ENCODE peak calls at places on chromosomes 2 and 18, in seven cellular contexts. D is Peyer's patch, O is Karpas-422, C is vagina, H is right cardiac atrium, V is small intestine, B is cardiac muscle cell. Z is an unnamed sample.

GRCh38 chr2:86518498-86518897 is 44.7 kb downstream of the CHMP3 start:
- DNase-seq in D (no peak), O (peak), C (no peak), H (peak), V (peak), B (peak), Z (no peak)

GRCh38 chr2:102142829-102143449 is 393 bp downstream of the IL1R1 start:
- DNase-seq in D (no peak), O (no peak), C (no peak), H (no peak), V (no peak), B (peak), Z (no peak)

GRCh38 chr2:236575501-236575900 is 5.9 kb downstream of the ACKR3 start:
- DNase-seq in D (no peak), O (no peak), C (no peak), H (no peak), V (no peak), B (no peak), Z (no peak)

GRCh38 chr2:105865222-105865913 is 120.7 kb downstream of the NCK2 start:
- DNase-seq in D (no peak), O (no peak), C (no peak), H (no peak), V (no peak), B (peak), Z (no peak)

GRCh38 chr2:197538412-197538811 is 22.5 kb downstream of the MOB4 start:
- DNase-seq in D (no peak), O (no peak), C (no peak), H (no peak), V (no peak), B (peak), Z (no peak)

GRCh38 chr2:101188683-101189405 is 37.7 kb upstream of the TBC1D8 start:
- DNase-seq in D (no peak), O (no peak), C (no peak), H (no peak), V (peak), B (peak), Z (no peak)

GRCh38 chr2:67716895-67717294 is 319.8 kb downstream of the ETAA1 start:
- DNase-seq in D (no peak), O (no peak), C (no peak), H (no peak), V (no peak), B (no peak), Z (no peak)

GRCh38 chr2:9422321-9423099 is 818 bp downstream of the ITGB1BP1 start:
- DNase-seq in D (peak), O (peak), C (no peak), H (peak), V (peak), B (no peak), Z (peak)

GRCh38 chr2:236986524-236987330 is 99.0 kb upstream of the COPS8 start:
- DNase-seq in D (no peak), O (no peak), C (no peak), H (no peak), V (no peak), B (no peak), Z (no peak)

GRCh38 chr2:52034706-52035105 is 1002.8 kb upstream of the NRXN1 start:
- DNase-seq in D (no peak), O (no peak), C (no peak), H (no peak), V (no peak), B (peak), Z (no peak)

DNA sequence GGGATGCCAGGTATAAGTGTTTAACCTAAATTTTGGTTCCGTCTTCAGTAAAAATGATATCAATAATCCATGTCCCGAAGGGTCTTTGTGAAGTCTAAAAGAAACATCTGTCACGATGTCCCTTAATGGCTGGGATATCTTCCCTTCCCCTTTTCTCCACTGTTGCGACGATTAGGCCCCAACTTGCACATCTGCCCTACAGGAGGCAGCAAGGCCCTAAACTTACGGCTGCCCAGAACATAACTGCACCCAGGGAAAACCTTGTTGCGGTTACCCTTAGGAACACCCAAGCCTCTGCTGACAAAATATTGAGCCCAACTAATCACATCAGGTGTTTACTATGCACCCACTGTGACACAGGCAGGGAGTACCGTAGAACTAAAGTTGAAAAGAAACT is 1.2 kb upstream of the SMAD2 start:
- DNase-seq in D (no peak), O (peak), C (no peak), H (no peak), V (peak), B (peak), Z (no peak)
- H3K27ac ChIP-seq in D (peak), O (peak), C (peak), H (no peak), V (peak), B (peak), Z (peak)

GRCh38 chr2:205032093-205032551 is 486.8 kb downstream of the PARD3B start:
- DNase-seq in D (no peak), O (no peak), C (no peak), H (no peak), V (no peak), B (no peak), Z (no peak)
- H3K27ac ChIP-seq in D (no peak), O (no peak), C (no peak), H (no peak), V (no peak), B (no peak), Z (no peak)

GRCh38 chr18:657998-658946 is 819 bp downstream of the TYMS start:
- DNase-seq in D (peak), O (peak), C (no peak), H (peak), V (peak), B (peak), Z (peak)
- H3K27ac ChIP-seq in D (peak), O (peak), C (peak), H (no peak), V (peak), B (peak), Z (peak)

GRCh38 chr2:207758010-207758409 is 11.7 kb downstream of the FZD5 start:
- DNase-seq in D (no peak), O (no peak), C (no peak), H (no peak), V (no peak), B (no peak), Z (no peak)
- H3K27ac ChIP-seq in D (no peak), O (no peak), C (no peak), H (no peak), V (no peak), B (no peak), Z (no peak)

GRCh38 chr2:191150451-191151314 is at the start of gene STAT4:
- DNase-seq in D (peak), O (peak), C (no peak), H (peak), V (peak), B (peak), Z (peak)
- H3K27ac ChIP-seq in D (peak), O (no peak), C (peak), H (peak), V (peak), B (no peak), Z (peak)

GRCh38 chr2:205704101-205704741 is 21.9 kb downstream of the NRP2 start:
- DNase-seq in D (no peak), O (no peak), C (no peak), H (no peak), V (peak), B (peak), Z (no peak)

GRCh38 chr2:205702576-205702975 is 20.3 kb downstream of the NRP2 start:
- DNase-seq in D (no peak), O (no peak), C (no peak), H (no peak), V (no peak), B (no peak), Z (no peak)

GRCh38 chr2:205705511-205706397 is 23.5 kb downstream of the NRP2 start:
- DNase-seq in D (no peak), O (no peak), C (no peak), H (no peak), V (no peak), B (no peak), Z (no peak)

GRCh38 chr2:205701509-205701908 is 19.2 kb downstream of the NRP2 start:
- DNase-seq in D (no peak), O (no peak), C (no peak), H (no peak), V (no peak), B (no peak), Z (no peak)

DNA sequence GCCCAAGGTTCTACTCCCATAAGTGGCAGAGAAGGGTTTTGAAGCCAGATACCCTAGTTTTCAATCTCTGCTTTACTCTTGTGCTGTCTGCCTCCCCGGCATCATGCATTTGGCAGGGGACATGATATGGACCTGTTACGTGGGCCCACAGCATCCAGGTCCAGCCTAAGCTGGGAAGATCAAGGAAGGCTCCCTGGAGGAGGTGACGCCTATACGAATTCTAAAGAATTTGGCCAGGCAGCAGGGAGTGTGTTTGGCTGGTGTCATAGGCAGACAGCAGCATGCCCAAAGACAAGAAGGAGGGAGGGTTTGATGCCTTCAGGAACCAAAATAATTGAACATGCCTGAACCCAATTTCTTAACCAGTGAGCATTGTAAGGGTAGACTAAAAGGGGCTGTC is 21.2 kb downstream of the NRP2 start:
- DNase-seq in D (no peak), O (no peak), C (no peak), H (no peak), V (no peak), B (no peak), Z (no peak)
- H3K27ac ChIP-seq in D (no peak), O (no peak), C (peak), H (peak), V (no peak), B (no peak), Z (no peak)

DNA sequence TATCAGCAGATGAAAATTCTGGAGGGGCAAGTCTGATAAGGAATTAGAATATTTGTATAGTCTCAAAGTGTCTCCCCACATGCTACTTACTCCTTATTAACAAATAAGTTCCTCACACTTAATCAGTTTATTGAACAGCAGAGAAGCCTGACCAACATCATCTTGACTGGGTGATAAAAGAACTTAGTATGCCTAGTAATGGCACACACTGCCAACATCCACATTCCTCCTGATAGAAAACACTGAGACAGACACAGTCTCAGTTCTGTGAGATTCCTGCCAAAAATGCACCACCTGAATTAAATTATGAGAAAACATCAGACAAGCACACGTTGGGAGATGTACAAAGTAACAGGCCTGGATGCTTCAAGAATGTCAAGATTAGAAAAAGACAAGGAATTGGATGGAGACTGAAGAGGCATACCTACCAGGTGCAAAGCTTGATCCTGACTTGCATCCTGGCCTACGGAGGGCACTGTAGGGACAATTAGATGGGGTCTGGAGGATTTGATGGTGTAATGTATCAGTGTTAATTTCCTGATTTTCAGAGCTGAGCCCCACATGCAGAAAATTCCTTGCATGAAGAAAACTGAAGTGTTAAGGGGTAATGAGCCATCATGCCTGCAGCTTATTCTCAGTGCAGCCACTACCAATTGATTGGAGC is 200.4 kb upstream of the SH3BP4 start:
- DNase-seq in D (no peak), O (no peak), C (no peak), H (no peak), V (no peak), B (no peak), Z (no peak)
- H3K27ac ChIP-seq in D (no peak), O (no peak), C (no peak), H (no peak), V (no peak), B (no peak), Z (no peak)

DNA sequence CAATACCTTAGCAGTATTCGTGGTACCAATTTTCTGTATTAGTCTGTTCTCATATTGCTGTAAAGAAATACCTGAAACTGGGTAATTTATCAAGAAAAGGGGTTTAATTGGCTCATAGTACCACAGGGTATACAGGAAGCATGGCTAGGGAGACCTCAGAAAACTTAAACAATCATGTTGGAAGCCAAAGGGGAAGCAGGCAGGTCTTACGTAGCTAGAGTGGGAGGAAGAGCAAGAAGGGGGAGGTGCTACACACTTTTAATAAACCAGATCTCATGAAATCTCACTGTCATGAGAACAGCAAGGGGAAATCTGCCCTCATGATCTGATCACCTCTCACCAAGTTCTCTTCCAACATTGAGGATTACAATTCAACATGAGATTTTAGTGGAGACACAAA is 226.9 kb upstream of the TPO start:
- DNase-seq in D (no peak), O (no peak), C (no peak), H (no peak), V (no peak), B (no peak), Z (no peak)
- H3K27ac ChIP-seq in D (no peak), O (no peak), C (no peak), H (no peak), V (no peak), B (no peak), Z (no peak)

DNA sequence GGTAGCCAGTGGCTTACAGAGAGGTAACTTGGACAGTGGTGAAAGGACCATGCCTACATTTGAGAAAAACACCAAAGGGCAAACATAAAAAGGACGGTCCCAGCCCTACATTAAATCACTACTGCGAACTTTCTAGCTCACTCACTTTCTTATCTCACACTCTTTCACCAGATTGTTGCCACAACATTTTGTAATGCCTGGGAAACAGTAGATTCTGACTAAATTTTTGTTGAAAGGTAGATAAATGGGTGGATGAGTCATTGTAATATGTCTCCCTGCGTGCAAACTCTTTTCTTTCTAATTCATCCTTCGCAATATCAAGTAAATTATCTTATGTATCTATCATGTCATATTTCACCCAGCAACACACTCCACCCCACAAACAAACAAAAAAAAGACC is 192.2 kb downstream of the IRS1 start:
- DNase-seq in D (no peak), O (no peak), C (no peak), H (no peak), V (no peak), B (peak), Z (no peak)
- H3K27ac ChIP-seq in D (no peak), O (no peak), C (no peak), H (no peak), V (no peak), B (no peak), Z (no peak)

DNA sequence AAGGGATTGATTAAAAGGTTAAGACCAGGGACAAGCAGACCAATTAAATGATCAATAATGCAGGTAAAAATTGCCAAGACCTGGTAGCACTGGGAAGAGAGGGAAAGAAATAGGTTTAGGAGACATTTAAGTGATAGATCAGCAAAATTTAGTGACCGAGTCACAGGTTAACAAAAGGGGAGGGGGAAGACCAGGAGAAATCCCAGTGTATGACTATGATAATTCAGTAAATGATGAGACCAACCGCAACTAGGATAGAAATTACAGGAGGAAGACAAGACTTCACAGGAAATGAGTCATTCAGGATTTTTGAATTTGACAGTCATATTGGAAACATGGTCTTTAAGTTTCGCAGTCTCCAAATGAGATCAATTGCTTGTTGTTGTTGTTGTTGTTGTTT is 62.9 kb downstream of the COBLL1 start:
- DNase-seq in D (no peak), O (no peak), C (no peak), H (no peak), V (no peak), B (no peak), Z (no peak)
- H3K27ac ChIP-seq in D (no peak), O (no peak), C (no peak), H (no peak), V (no peak), B (no peak), Z (no peak)